ENCODE peak calls at places on chromosomes 4 and X, in nine cellular contexts. One of them, this sample, is unnamed.

GRCh38 chr4:4390046-4390445 is 3.1 kb downstream of the NSG1 start:
- DNase-seq in cardiac muscle cell: no peak
- DNase-seq in midbrain: no peak
- DNase-seq in astrocyte of the spinal cord: no peak
- DNase-seq in AG04449: no peak
- DNase-seq in stimulated activated naive B cell treated with anti-CD40 and anti-IgM and Interleukin-4, amounts not matched to agents 10 μg/mL and 1 μg/mL and 100 μg/mL, for 72 hours: no peak
- DNase-seq in hypothalamus: no peak
- DNase-seq in NCI-H460: no peak
- DNase-seq in fibroblast of lung: no peak
- DNase-seq in this sample: no peak

GRCh38 chr4:124414641-124415040 is 297.9 kb downstream of the ANKRD50 start:
- DNase-seq in cardiac muscle cell: no peak
- DNase-seq in midbrain: no peak
- DNase-seq in astrocyte of the spinal cord: peak
- DNase-seq in AG04449: no peak
- DNase-seq in stimulated activated naive B cell treated with anti-CD40 and anti-IgM and Interleukin-4, amounts not matched to agents 10 μg/mL and 1 μg/mL and 100 μg/mL, for 72 hours: no peak
- DNase-seq in hypothalamus: no peak
- DNase-seq in NCI-H460: no peak
- DNase-seq in fibroblast of lung: peak
- DNase-seq in this sample: no peak

GRCh38 chr4:121053601-121054143 is 18.7 kb downstream of the NDNF start:
- DNase-seq in cardiac muscle cell: no peak
- DNase-seq in midbrain: no peak
- DNase-seq in astrocyte of the spinal cord: peak
- DNase-seq in AG04449: no peak
- DNase-seq in stimulated activated naive B cell treated with anti-CD40 and anti-IgM and Interleukin-4, amounts not matched to agents 10 μg/mL and 1 μg/mL and 100 μg/mL, for 72 hours: no peak
- DNase-seq in hypothalamus: no peak
- DNase-seq in NCI-H460: no peak
- DNase-seq in fibroblast of lung: no peak
- DNase-seq in this sample: no peak

GRCh38 chrX:64894454-64895038 is 81.7 kb downstream of the ZC4H2 start:
- DNase-seq in cardiac muscle cell: peak
- DNase-seq in midbrain: no peak
- DNase-seq in astrocyte of the spinal cord: no peak
- DNase-seq in AG04449: no peak
- DNase-seq in stimulated activated naive B cell treated with anti-CD40 and anti-IgM and Interleukin-4, amounts not matched to agents 10 μg/mL and 1 μg/mL and 100 μg/mL, for 72 hours: no peak
- DNase-seq in hypothalamus: no peak
- DNase-seq in NCI-H460: no peak
- DNase-seq in fibroblast of lung: no peak
- DNase-seq in this sample: peak

GRCh38 chrX:25433307-25433706 is 417.5 kb upstream of the ARX start:
- DNase-seq in cardiac muscle cell: no peak
- DNase-seq in midbrain: no peak
- DNase-seq in astrocyte of the spinal cord: no peak
- DNase-seq in AG04449: no peak
- DNase-seq in stimulated activated naive B cell treated with anti-CD40 and anti-IgM and Interleukin-4, amounts not matched to agents 10 μg/mL and 1 μg/mL and 100 μg/mL, for 72 hours: no peak
- DNase-seq in hypothalamus: no peak
- DNase-seq in NCI-H460: no peak
- DNase-seq in fibroblast of lung: no peak
- DNase-seq in this sample: no peak

GRCh38 chr4:174928174-174928573 is 10.0 kb downstream of the ADAM29 start:
- DNase-seq in cardiac muscle cell: no peak
- DNase-seq in midbrain: no peak
- DNase-seq in astrocyte of the spinal cord: no peak
- DNase-seq in AG04449: no peak
- DNase-seq in stimulated activated naive B cell treated with anti-CD40 and anti-IgM and Interleukin-4, amounts not matched to agents 10 μg/mL and 1 μg/mL and 100 μg/mL, for 72 hours: peak
- DNase-seq in hypothalamus: no peak
- DNase-seq in NCI-H460: no peak
- DNase-seq in fibroblast of lung: no peak
- DNase-seq in this sample: no peak

GRCh38 chrX:115562492-115562872 is 1.5 kb downstream of the PLS3 start:
- DNase-seq in cardiac muscle cell: peak
- DNase-seq in midbrain: peak
- DNase-seq in astrocyte of the spinal cord: no peak
- DNase-seq in AG04449: no peak
- DNase-seq in stimulated activated naive B cell treated with anti-CD40 and anti-IgM and Interleukin-4, amounts not matched to agents 10 μg/mL and 1 μg/mL and 100 μg/mL, for 72 hours: no peak
- DNase-seq in hypothalamus: peak
- DNase-seq in NCI-H460: no peak
- DNase-seq in fibroblast of lung: peak
- DNase-seq in this sample: peak

GRCh38 chrX:118254611-118255010 is 91.3 kb upstream of the WDR44 start:
- DNase-seq in cardiac muscle cell: peak
- DNase-seq in midbrain: peak
- DNase-seq in astrocyte of the spinal cord: peak
- DNase-seq in AG04449: no peak
- DNase-seq in stimulated activated naive B cell treated with anti-CD40 and anti-IgM and Interleukin-4, amounts not matched to agents 10 μg/mL and 1 μg/mL and 100 μg/mL, for 72 hours: peak
- DNase-seq in hypothalamus: peak
- DNase-seq in NCI-H460: peak
- DNase-seq in fibroblast of lung: peak
- DNase-seq in this sample: peak

GRCh38 chr4:122749704-122750454 is 17.4 kb downstream of the BBS12 start:
- DNase-seq in cardiac muscle cell: no peak
- DNase-seq in midbrain: no peak
- DNase-seq in astrocyte of the spinal cord: no peak
- DNase-seq in AG04449: no peak
- DNase-seq in stimulated activated naive B cell treated with anti-CD40 and anti-IgM and Interleukin-4, amounts not matched to agents 10 μg/mL and 1 μg/mL and 100 μg/mL, for 72 hours: no peak
- DNase-seq in hypothalamus: no peak
- DNase-seq in NCI-H460: no peak
- DNase-seq in fibroblast of lung: no peak
- DNase-seq in this sample: no peak

GRCh38 chrX:11628399-11628798 is 37.3 kb downstream of the ARHGAP6 start:
- DNase-seq in cardiac muscle cell: no peak
- DNase-seq in midbrain: no peak
- DNase-seq in astrocyte of the spinal cord: no peak
- DNase-seq in AG04449: no peak
- DNase-seq in stimulated activated naive B cell treated with anti-CD40 and anti-IgM and Interleukin-4, amounts not matched to agents 10 μg/mL and 1 μg/mL and 100 μg/mL, for 72 hours: no peak
- DNase-seq in hypothalamus: no peak
- DNase-seq in NCI-H460: no peak
- DNase-seq in fibroblast of lung: no peak
- DNase-seq in this sample: no peak

GRCh38 chrX:23578079-23578478 is 89.2 kb upstream of the PRDX4 start:
- DNase-seq in cardiac muscle cell: no peak
- DNase-seq in midbrain: no peak
- DNase-seq in astrocyte of the spinal cord: peak
- DNase-seq in AG04449: no peak
- DNase-seq in stimulated activated naive B cell treated with anti-CD40 and anti-IgM and Interleukin-4, amounts not matched to agents 10 μg/mL and 1 μg/mL and 100 μg/mL, for 72 hours: no peak
- DNase-seq in hypothalamus: no peak
- DNase-seq in NCI-H460: no peak
- DNase-seq in fibroblast of lung: no peak
- DNase-seq in this sample: no peak

GRCh38 chr4:74375824-74376426 is 11.0 kb downstream of the EREG start:
- DNase-seq in cardiac muscle cell: no peak
- DNase-seq in midbrain: no peak
- DNase-seq in astrocyte of the spinal cord: no peak
- DNase-seq in AG04449: no peak
- DNase-seq in stimulated activated naive B cell treated with anti-CD40 and anti-IgM and Interleukin-4, amounts not matched to agents 10 μg/mL and 1 μg/mL and 100 μg/mL, for 72 hours: no peak
- DNase-seq in hypothalamus: no peak
- DNase-seq in NCI-H460: no peak
- DNase-seq in fibroblast of lung: no peak
- DNase-seq in this sample: no peak

GRCh38 chr4:174111350-174111888 is 172.0 kb downstream of the FBXO8 start:
- DNase-seq in cardiac muscle cell: no peak
- DNase-seq in midbrain: no peak
- DNase-seq in astrocyte of the spinal cord: no peak
- DNase-seq in AG04449: no peak
- DNase-seq in stimulated activated naive B cell treated with anti-CD40 and anti-IgM and Interleukin-4, amounts not matched to agents 10 μg/mL and 1 μg/mL and 100 μg/mL, for 72 hours: no peak
- DNase-seq in hypothalamus: no peak
- DNase-seq in NCI-H460: no peak
- DNase-seq in fibroblast of lung: no peak
- DNase-seq in this sample: no peak

GRCh38 chr4:174056959-174057358 is 226.5 kb downstream of the FBXO8 start:
- DNase-seq in cardiac muscle cell: no peak
- DNase-seq in midbrain: no peak
- DNase-seq in astrocyte of the spinal cord: no peak
- DNase-seq in AG04449: no peak
- DNase-seq in stimulated activated naive B cell treated with anti-CD40 and anti-IgM and Interleukin-4, amounts not matched to agents 10 μg/mL and 1 μg/mL and 100 μg/mL, for 72 hours: no peak
- DNase-seq in hypothalamus: no peak
- DNase-seq in NCI-H460: no peak
- DNase-seq in fibroblast of lung: no peak
- DNase-seq in this sample: no peak

GRCh38 chrX:101078716-101079115 is at the start of gene TMEM35A:
- DNase-seq in cardiac muscle cell: peak
- DNase-seq in midbrain: peak
- DNase-seq in astrocyte of the spinal cord: peak
- DNase-seq in AG04449: no peak
- DNase-seq in stimulated activated naive B cell treated with anti-CD40 and anti-IgM and Interleukin-4, amounts not matched to agents 10 μg/mL and 1 μg/mL and 100 μg/mL, for 72 hours: no peak
- DNase-seq in hypothalamus: peak
- DNase-seq in NCI-H460: no peak
- DNase-seq in fibroblast of lung: peak
- DNase-seq in this sample: peak

GRCh38 chrX:9905288-9905687 is 61.9 kb upstream of the CLDN34 start:
- DNase-seq in cardiac muscle cell: no peak
- DNase-seq in midbrain: no peak
- DNase-seq in astrocyte of the spinal cord: peak
- DNase-seq in AG04449: no peak
- DNase-seq in stimulated activated naive B cell treated with anti-CD40 and anti-IgM and Interleukin-4, amounts not matched to agents 10 μg/mL and 1 μg/mL and 100 μg/mL, for 72 hours: no peak
- DNase-seq in hypothalamus: no peak
- DNase-seq in NCI-H460: no peak
- DNase-seq in fibroblast of lung: peak
- DNase-seq in this sample: no peak

GRCh38 chr4:83618431-83618830 is 82.5 kb downstream of the GPAT3 start:
- DNase-seq in cardiac muscle cell: peak
- DNase-seq in midbrain: no peak
- DNase-seq in astrocyte of the spinal cord: peak
- DNase-seq in AG04449: no peak
- DNase-seq in stimulated activated naive B cell treated with anti-CD40 and anti-IgM and Interleukin-4, amounts not matched to agents 10 μg/mL and 1 μg/mL and 100 μg/mL, for 72 hours: no peak
- DNase-seq in hypothalamus: no peak
- DNase-seq in NCI-H460: peak
- DNase-seq in fibroblast of lung: peak
- DNase-seq in this sample: no peak

GRCh38 chrX:17030580-17031285 is 84.3 kb downstream of the REPS2 start:
- DNase-seq in cardiac muscle cell: no peak
- DNase-seq in midbrain: no peak
- DNase-seq in astrocyte of the spinal cord: peak
- DNase-seq in AG04449: no peak
- DNase-seq in stimulated activated naive B cell treated with anti-CD40 and anti-IgM and Interleukin-4, amounts not matched to agents 10 μg/mL and 1 μg/mL and 100 μg/mL, for 72 hours: no peak
- DNase-seq in hypothalamus: no peak
- DNase-seq in NCI-H460: no peak
- DNase-seq in fibroblast of lung: peak
- DNase-seq in this sample: no peak

GRCh38 chrX:129736491-129736890 is 2.3 kb upstream of the XPNPEP2 start:
- DNase-seq in cardiac muscle cell: no peak
- DNase-seq in midbrain: no peak
- DNase-seq in astrocyte of the spinal cord: no peak
- DNase-seq in AG04449: no peak
- DNase-seq in stimulated activated naive B cell treated with anti-CD40 and anti-IgM and Interleukin-4, amounts not matched to agents 10 μg/mL and 1 μg/mL and 100 μg/mL, for 72 hours: no peak
- DNase-seq in hypothalamus: no peak
- DNase-seq in NCI-H460: no peak
- DNase-seq in fibroblast of lung: no peak
- DNase-seq in this sample: no peak

GRCh38 chr4:84503495-84504437 is 4.7 kb upstream of the NKX6-1 start:
- DNase-seq in cardiac muscle cell: peak
- DNase-seq in midbrain: peak
- DNase-seq in astrocyte of the spinal cord: peak
- DNase-seq in AG04449: peak
- DNase-seq in stimulated activated naive B cell treated with anti-CD40 and anti-IgM and Interleukin-4, amounts not matched to agents 10 μg/mL and 1 μg/mL and 100 μg/mL, for 72 hours: no peak
- DNase-seq in hypothalamus: no peak
- DNase-seq in NCI-H460: peak
- DNase-seq in fibroblast of lung: peak
- DNase-seq in this sample: no peak

GRCh38 chr4:76090241-76090691 is 15.8 kb downstream of the ART3 start:
- DNase-seq in cardiac muscle cell: no peak
- DNase-seq in midbrain: no peak
- DNase-seq in astrocyte of the spinal cord: peak
- DNase-seq in AG04449: peak
- DNase-seq in stimulated activated naive B cell treated with anti-CD40 and anti-IgM and Interleukin-4, amounts not matched to agents 10 μg/mL and 1 μg/mL and 100 μg/mL, for 72 hours: peak
- DNase-seq in hypothalamus: no peak
- DNase-seq in NCI-H460: no peak
- DNase-seq in fibroblast of lung: peak
- DNase-seq in this sample: no peak

This sample was measured in neural crest cell.